ENCODE peak calls at places on chromosome 3, in nine cellular contexts. One of them, this sample, is unnamed.

GRCh38 chr3:126621627-126622345 is 33.1 kb downstream of the TXNRD3 start:
- DNase-seq in LoVo: no peak
- DNase-seq in T-cell: no peak
- DNase-seq in C1 segment of cervical spinal cord: no peak
- DNase-seq in HCT116: no peak
- DNase-seq in neural progenitor cell: no peak
- DNase-seq in RPMI7951: peak; percentile 61
- DNase-seq in left lung: no peak
- DNase-seq in GM12865: no peak
- DNase-seq in this sample: no peak

GRCh38 chr3:197761784-197762183 is 12.1 kb downstream of the FYTTD1 start:
- DNase-seq in LoVo: no peak
- DNase-seq in T-cell: no peak
- DNase-seq in C1 segment of cervical spinal cord: no peak
- DNase-seq in HCT116: no peak
- DNase-seq in neural progenitor cell: no peak
- DNase-seq in RPMI7951: no peak
- DNase-seq in left lung: no peak
- DNase-seq in GM12865: no peak
- DNase-seq in this sample: no peak

GRCh38 chr3:148604270-148605085 is 93.2 kb upstream of the AGTR1 start:
- DNase-seq in LoVo: peak; percentile 27
- DNase-seq in T-cell: no peak
- DNase-seq in C1 segment of cervical spinal cord: no peak
- DNase-seq in HCT116: no peak
- DNase-seq in neural progenitor cell: no peak
- DNase-seq in RPMI7951: no peak
- DNase-seq in left lung: no peak
- DNase-seq in GM12865: no peak
- DNase-seq in this sample: no peak

GRCh38 chr3:89983449-89983848 is 876.0 kb downstream of the EPHA3 start:
- DNase-seq in LoVo: no peak
- DNase-seq in T-cell: no peak
- DNase-seq in C1 segment of cervical spinal cord: no peak
- DNase-seq in HCT116: no peak
- DNase-seq in neural progenitor cell: no peak
- DNase-seq in RPMI7951: no peak
- DNase-seq in left lung: no peak
- DNase-seq in GM12865: no peak
- DNase-seq in this sample: no peak

GRCh38 chr3:66485291-66485968 is 15.4 kb downstream of the LRIG1 start:
- DNase-seq in LoVo: no peak
- DNase-seq in T-cell: no peak
- DNase-seq in C1 segment of cervical spinal cord: no peak
- DNase-seq in HCT116: no peak
- DNase-seq in neural progenitor cell: no peak
- DNase-seq in RPMI7951: peak; percentile 83
- DNase-seq in left lung: no peak
- DNase-seq in GM12865: no peak
- DNase-seq in this sample: no peak

GRCh38 chr3:111963424-111963823 is 15.4 kb upstream of the ABHD10 start:
- DNase-seq in LoVo: peak; percentile 59
- DNase-seq in T-cell: no peak
- DNase-seq in C1 segment of cervical spinal cord: no peak
- DNase-seq in HCT116: peak; percentile 62
- DNase-seq in neural progenitor cell: no peak
- DNase-seq in RPMI7951: peak; percentile 66
- DNase-seq in left lung: no peak
- DNase-seq in GM12865: no peak
- DNase-seq in this sample: no peak

GRCh38 chr3:129723558-129724324 is 117.3 kb upstream of the PLXND1 start:
- DNase-seq in LoVo: no peak
- DNase-seq in T-cell: no peak
- DNase-seq in C1 segment of cervical spinal cord: no peak
- DNase-seq in HCT116: no peak
- DNase-seq in neural progenitor cell: peak; percentile 18
- DNase-seq in RPMI7951: peak; percentile 47
- DNase-seq in left lung: no peak
- DNase-seq in GM12865: no peak
- DNase-seq in this sample: no peak

GRCh38 chr3:168121175-168121853 is 25.6 kb upstream of the GOLIM4 start:
- DNase-seq in LoVo: no peak
- DNase-seq in T-cell: no peak
- DNase-seq in C1 segment of cervical spinal cord: no peak
- DNase-seq in HCT116: no peak
- DNase-seq in neural progenitor cell: no peak
- DNase-seq in RPMI7951: no peak
- DNase-seq in left lung: no peak
- DNase-seq in GM12865: no peak
- DNase-seq in this sample: no peak

GRCh38 chr3:126464997-126465396 is 10.7 kb downstream of the ZXDC start:
- DNase-seq in LoVo: no peak
- DNase-seq in T-cell: no peak
- DNase-seq in C1 segment of cervical spinal cord: no peak
- DNase-seq in HCT116: no peak
- DNase-seq in neural progenitor cell: no peak
- DNase-seq in RPMI7951: no peak
- DNase-seq in left lung: no peak
- DNase-seq in GM12865: no peak
- DNase-seq in this sample: no peak

GRCh38 chr3:124295358-124295757 is 303.4 kb upstream of the ROPN1 start:
- DNase-seq in LoVo: no peak
- DNase-seq in T-cell: no peak
- DNase-seq in C1 segment of cervical spinal cord: no peak
- DNase-seq in HCT116: no peak
- DNase-seq in neural progenitor cell: no peak
- DNase-seq in RPMI7951: peak; percentile 26
- DNase-seq in left lung: no peak
- DNase-seq in GM12865: no peak
- DNase-seq in this sample: no peak

GRCh38 chr3:42314411-42314810 is 48.4 kb upstream of the CCK start:
- DNase-seq in LoVo: no peak
- DNase-seq in T-cell: no peak
- DNase-seq in C1 segment of cervical spinal cord: no peak
- DNase-seq in HCT116: peak; percentile 21
- DNase-seq in neural progenitor cell: peak; percentile 11
- DNase-seq in RPMI7951: peak; percentile 9
- DNase-seq in left lung: no peak
- DNase-seq in GM12865: peak; percentile 10
- DNase-seq in this sample: no peak

GRCh38 chr3:34669490-34669889 is 871.1 kb downstream of the PDCD6IP start:
- DNase-seq in LoVo: no peak
- DNase-seq in T-cell: no peak
- DNase-seq in C1 segment of cervical spinal cord: no peak
- DNase-seq in HCT116: no peak
- DNase-seq in neural progenitor cell: no peak
- DNase-seq in RPMI7951: no peak
- DNase-seq in left lung: no peak
- DNase-seq in GM12865: no peak
- DNase-seq in this sample: no peak

GRCh38 chr3:126858401-126858800 is 124.5 kb upstream of the PLXNA1 start:
- DNase-seq in LoVo: no peak
- DNase-seq in T-cell: no peak
- DNase-seq in C1 segment of cervical spinal cord: no peak
- DNase-seq in HCT116: no peak
- DNase-seq in neural progenitor cell: no peak
- DNase-seq in RPMI7951: no peak
- DNase-seq in left lung: no peak
- DNase-seq in GM12865: no peak
- DNase-seq in this sample: no peak

GRCh38 chr3:194250104-194251002 is 100.8 kb downstream of the CPN2 start:
- DNase-seq in LoVo: no peak
- DNase-seq in T-cell: no peak
- DNase-seq in C1 segment of cervical spinal cord: no peak
- DNase-seq in HCT116: no peak
- DNase-seq in neural progenitor cell: no peak
- DNase-seq in RPMI7951: peak; percentile 99
- DNase-seq in left lung: peak; percentile 72
- DNase-seq in GM12865: no peak
- DNase-seq in this sample: no peak